ENCODE peak calls at places on chromosomes 7 and 10, in four cellular contexts. U is mesenchymal stem cell, F is T-helper 2 cell, L is Kasumi-1. R is an unnamed sample.

GRCh38 chr7:12635830-12636229 is 51.6 kb upstream of the ARL4A start:
- DNase-seq in U (peak; percentile 28), F (no peak), L (no peak), R (no peak)

GRCh38 chr7:92228742-92229141 is 17.0 kb downstream of the KRIT1 start:
- DNase-seq in U (no peak), F (no peak), L (no peak), R (no peak)

GRCh38 chr7:155759740-155760430 is 52.4 kb downstream of the SHH start:
- DNase-seq in U (no peak), F (no peak), L (no peak), R (no peak)

GRCh38 chr7:39670052-39670451 is 46.7 kb downstream of the RALA start:
- DNase-seq in U (no peak), F (no peak), L (no peak), R (no peak)

GRCh38 chr10:81873932-81874816 is 820 bp upstream of the NRG3 start:
- DNase-seq in U (peak; percentile 55), F (no peak), L (no peak), R (peak; percentile 61)

GRCh38 chr10:132536241-132536963 is 1.2 kb upstream of the INPP5A start:
- DNase-seq in U (no peak), F (no peak), L (peak; percentile 17), R (peak; percentile 42)

GRCh38 chr7:73668103-73668937 is 689 bp downstream of the VPS37D start:
- DNase-seq in U (no peak), F (no peak), L (no peak), R (no peak)

GRCh38 chr10:52740913-52741675 is 31.5 kb downstream of the MBL2 start:
- DNase-seq in U (peak; percentile 65), F (no peak), L (peak; percentile 64), R (no peak)

GRCh38 chr7:44967571-44968446 is 11.0 kb downstream of the MYO1G start:
- DNase-seq in U (no peak), F (no peak), L (no peak), R (peak; percentile 61)

GRCh38 chr7:107948645-107949442 is 54.1 kb downstream of the LAMB1 start:
- DNase-seq in U (peak; percentile 78), F (no peak), L (no peak), R (no peak)

GRCh38 chr7:149720372-149721083 is 52.9 kb downstream of the ZNF467 start:
- DNase-seq in U (no peak), F (no peak), L (no peak), R (peak; percentile 93)

GRCh38 chr7:133887459-133887858 is 239.7 kb upstream of the LRGUK start:
- DNase-seq in U (no peak), F (no peak), L (no peak), R (no peak)

GRCh38 chr7:95687759-95688343 is 84.5 kb upstream of the DYNC1I1 start:
- DNase-seq in U (peak; percentile 59), F (no peak), L (peak; percentile 45), R (no peak)

GRCh38 chr7:23206511-23206867 is 24.6 kb downstream of the NUP42 start:
- DNase-seq in U (no peak), F (no peak), L (no peak), R (no peak)

GRCh38 chr10:99396471-99396870 is 34.0 kb downstream of the GOT1 start:
- DNase-seq in U (peak; percentile 94), F (no peak), L (no peak), R (no peak)

GRCh38 chr10:36362257-36362656 is 720.2 kb upstream of the FZD8 start:
- DNase-seq in U (no peak), F (no peak), L (no peak), R (no peak)

GRCh38 chr7:157318015-157318706 is 18.6 kb upstream of the DNAJB6 start:
- DNase-seq in U (peak; percentile 33), F (no peak), L (peak; percentile 91), R (peak; percentile 60)